ENCODE peak calls at places on chromosomes 4 and X, in four cellular contexts. H is activated CD8-positive, alpha-beta memory T cell treated with anti-CD3 and anti-CD28 coated beads for 4 hours; S is nucleus accumbens; O is NCI-H460. Q is an unnamed sample.
A peak's percentile ranks its signal among the peaks of the same experiment; 100 is the strongest.

GRCh38 chrX:10749113-10749512 is 128.7 kb upstream of the MID1 start:
- DNase-seq in H (no peak), S (no peak), O (no peak), Q (no peak)

GRCh38 chr4:16123356-16124084 is 39.7 kb upstream of the PROM1 start:
- DNase-seq in H (no peak), S (no peak), O (no peak), Q (no peak)

GRCh38 chr4:151744614-151745013 is 16.2 kb downstream of the GATB start:
- DNase-seq in H (no peak), S (no peak), O (no peak), Q (no peak)

GRCh38 chrX:117839544-117839943 is 277.1 kb downstream of the KLHL13 start:
- DNase-seq in H (no peak), S (no peak), O (no peak), Q (no peak)

GRCh38 chr4:53476232-53477037 is 99.0 kb downstream of the FIP1L1 start:
- DNase-seq in H (no peak), S (no peak), O (no peak), Q (no peak)

GRCh38 chr4:73726000-73726399 is 14.4 kb upstream of the CXCL8 start:
- DNase-seq in H (no peak), S (no peak), O (peak; percentile 93), Q (no peak)

GRCh38 chr4:60396680-60397079 is 803.4 kb upstream of the ADGRL3 start:
- DNase-seq in H (no peak), S (no peak), O (no peak), Q (no peak)

GRCh38 chr4:163165217-163166017 is 1.3 kb downstream of the NAF1 start:
- DNase-seq in H (no peak), S (no peak), O (no peak), Q (no peak)

GRCh38 chrX:74420194-74421035 is 878 bp upstream of the SLC16A2 start:
- DNase-seq in H (no peak), S (peak; percentile 17), O (peak; percentile 18), Q (no peak)

Q was measured in DND-41.